ENCODE peak calls at places on chromosomes 11 and 22, in seven cellular contexts. I is endothelial cell of umbilical vein, V is ovary, Y is Peyer's patch, G is osteoblast, N is IMR-90, L is tibial artery. P is an unnamed sample.
A peak's percentile ranks its signal among the peaks of the same experiment; 100 is the strongest.

GRCh38 chr22:44030702-44031082 is 6.6 kb downstream of the PARVB start:
- DNase-seq in I (no peak), Y (no peak), L (no peak), G (peak; percentile 51), V (no peak), N (no peak), P (no peak)

GRCh38 chr11:37811349-37811748 is 1213.3 kb upstream of the RAG2 start:
- DNase-seq in N (no peak), G (peak; percentile 0), L (no peak), I (no peak), V (no peak), Y (no peak), P (no peak)

GRCh38 chr11:2930705-2931415 is 1.6 kb upstream of the PHLDA2 start:
- DNase-seq in G (peak; percentile 92), N (peak; percentile 23), I (peak; percentile 68), L (peak; percentile 57), V (peak; percentile 55), Y (peak; percentile 93), P (peak; percentile 24)

GRCh38 chr11:62337682-62338181 is 484 bp downstream of the ASRGL1 start:
- DNase-seq in I (peak; percentile 45), G (no peak), Y (peak; percentile 49), L (no peak), N (no peak), V (peak; percentile 26), P (no peak)

GRCh38 chr11:95128602-95129001 is 39.0 kb downstream of the ENDOD1 start:
- DNase-seq in I (no peak), Y (no peak), N (no peak), L (no peak), V (no peak), G (no peak), P (no peak)

GRCh38 chr11:115042002-115042401 is 363.7 kb downstream of the NXPE2 start:
- DNase-seq in I (no peak), V (no peak), G (no peak), Y (no peak), L (no peak), N (no peak), P (no peak)

GRCh38 chr11:70130636-70131035 is 52.5 kb downstream of the ANO1 start:
- DNase-seq in L (no peak), I (no peak), N (no peak), Y (no peak), V (no peak), G (peak; percentile 46), P (no peak)

GRCh38 chr11:9285850-9286587 is 20.9 kb upstream of the DENND5A start:
- DNase-seq in N (no peak), V (no peak), I (no peak), G (no peak), L (no peak), Y (peak; percentile 6), P (no peak)

GRCh38 chr11:130522284-130522961 is 74.0 kb downstream of the ADAMTS15 start:
- DNase-seq in Y (peak; percentile 93), V (peak; percentile 92), I (peak; percentile 83), L (peak; percentile 96), N (peak; percentile 97), G (peak; percentile 97), P (peak; percentile 93)

GRCh38 chr11:126162286-126163030 is 49.0 kb downstream of the RPUSD4 start:
- DNase-seq in V (no peak), G (no peak), Y (no peak), N (peak; percentile 25), L (no peak), I (no peak), P (no peak)

GRCh38 chr11:65879622-65880021 is at the start of gene CTSW:
- DNase-seq in Y (no peak), V (no peak), G (peak; percentile 42), N (no peak), I (no peak), L (no peak), P (no peak)

GRCh38 chr11:74037309-74037708 is 28.4 kb upstream of the UCP3 start:
- DNase-seq in V (no peak), I (no peak), L (no peak), N (peak; percentile 49), G (no peak), Y (no peak), P (no peak)

GRCh38 chr11:25953015-25953414 is 378.9 kb upstream of the ANO3 start:
- DNase-seq in L (no peak), Y (no peak), V (no peak), I (no peak), G (no peak), N (no peak), P (no peak)

GRCh38 chr11:61071880-61072279 is 30.4 kb upstream of the CD5 start:
- DNase-seq in V (peak; percentile 48), N (no peak), G (no peak), Y (no peak), I (no peak), L (no peak), P (no peak)

GRCh38 chr22:30221121-30221992 is 25.2 kb downstream of the LIF start:
- DNase-seq in Y (peak; percentile 80), V (no peak), N (no peak), I (no peak), G (no peak), L (no peak), P (no peak)

GRCh38 chr22:29431986-29432385 is 6.4 kb upstream of the RFPL1 start:
- DNase-seq in V (no peak), Y (no peak), N (no peak), L (no peak), G (no peak), I (no peak), P (no peak)

GRCh38 chr11:2934057-2934550 is 4.9 kb upstream of the PHLDA2 start:
- DNase-seq in L (no peak), V (peak; percentile 4), I (no peak), G (peak; percentile 65), N (no peak), Y (no peak), P (no peak)

GRCh38 chr11:119728226-119728626 is 774 bp downstream of the NECTIN1 start:
- DNase-seq in V (peak; percentile 37), N (no peak), G (peak; percentile 94), I (peak; percentile 14), Y (no peak), L (no peak), P (no peak)

GRCh38 chr11:62400760-62401159 is 18.1 kb upstream of the SCGB1A1 start:
- DNase-seq in V (peak; percentile 87), G (peak; percentile 98), Y (peak; percentile 66), I (no peak), L (peak; percentile 75), N (peak; percentile 74), P (peak; percentile 29)

GRCh38 chr11:102421262-102421661 is 31.3 kb downstream of the TMEM123 start:
- DNase-seq in G (no peak), I (no peak), N (no peak), Y (no peak), L (no peak), V (no peak), P (no peak)

GRCh38 chr11:18939314-18939713 is at the start of gene MRGPRX1:
- DNase-seq in I (no peak), L (no peak), N (no peak), G (no peak), Y (no peak), V (no peak), P (no peak)

GRCh38 chr11:121829159-121829643 is 286.8 kb downstream of the BLID start:
- DNase-seq in N (peak; percentile 100), Y (no peak), G (peak; percentile 93), V (no peak), I (peak; percentile 87), L (peak; percentile 41), P (peak; percentile 99)

GRCh38 chr11:10567466-10567865 is 999 bp downstream of the LYVE1 start:
- DNase-seq in I (no peak), V (no peak), N (no peak), G (no peak), L (no peak), Y (no peak), P (no peak)

GRCh38 chr11:118610773-118611432 is 3.5 kb downstream of the PHLDB1 start:
- DNase-seq in V (peak; percentile 86), N (peak; percentile 66), I (peak; percentile 78), Y (peak; percentile 95), L (peak; percentile 83), G (peak; percentile 85), P (peak; percentile 61)

GRCh38 chr11:72333657-72334056 is 89.7 kb upstream of the PHOX2A start:
- DNase-seq in N (no peak), Y (peak; percentile 59), I (no peak), G (no peak), V (no peak), L (no peak), P (no peak)

GRCh38 chr11:128948583-128948982 is 5.9 kb upstream of the TP53AIP1 start:
- DNase-seq in V (no peak), I (peak; percentile 13), G (no peak), N (no peak), Y (no peak), L (no peak), P (no peak)
- TF ChIP-seq CTCF in V (no peak), I (peak; percentile 30), G (no peak), N (peak; percentile 10), Y (no peak), L (no peak), P (peak; percentile 42)

GRCh38 chr11:111838054-111838453 is 33.3 kb downstream of the ALG9 start:
- DNase-seq in L (no peak), Y (no peak), G (no peak), V (no peak), N (no peak), I (no peak), P (no peak)

GRCh38 chr11:111841370-111842053 is 29.9 kb downstream of the ALG9 start:
- DNase-seq in N (peak; percentile 88), V (peak; percentile 88), G (no peak), L (peak; percentile 91), I (peak; percentile 86), Y (peak; percentile 97), P (peak; percentile 95)

GRCh38 chr11:111836766-111837165 is 34.6 kb downstream of the ALG9 start:
- DNase-seq in V (no peak), G (no peak), L (no peak), I (no peak), N (peak; percentile 52), Y (no peak), P (no peak)

GRCh38 chr11:111837366-111837891 is 34.0 kb downstream of the ALG9 start:
- DNase-seq in N (no peak), I (no peak), V (no peak), L (no peak), G (no peak), Y (no peak), P (no peak)

GRCh38 chr11:111840143-111840542 is 31.2 kb downstream of the ALG9 start:
- DNase-seq in L (no peak), N (no peak), I (no peak), Y (no peak), G (no peak), V (no peak), P (peak; percentile 24)
- H3K36me3 ChIP-seq in L (peaks cover 43% of the 10 kb centered on the region), N (peaks cover 8% of the 10 kb centered on the region), I (peaks cover 8% of the 10 kb centered on the region), Y (no peaks in the 10 kb centered on the region), G (peaks cover 8% of the 10 kb centered on the region), V (no peaks in the 10 kb centered on the region), P (peaks cover 3% of the 10 kb centered on the region)

DNA sequence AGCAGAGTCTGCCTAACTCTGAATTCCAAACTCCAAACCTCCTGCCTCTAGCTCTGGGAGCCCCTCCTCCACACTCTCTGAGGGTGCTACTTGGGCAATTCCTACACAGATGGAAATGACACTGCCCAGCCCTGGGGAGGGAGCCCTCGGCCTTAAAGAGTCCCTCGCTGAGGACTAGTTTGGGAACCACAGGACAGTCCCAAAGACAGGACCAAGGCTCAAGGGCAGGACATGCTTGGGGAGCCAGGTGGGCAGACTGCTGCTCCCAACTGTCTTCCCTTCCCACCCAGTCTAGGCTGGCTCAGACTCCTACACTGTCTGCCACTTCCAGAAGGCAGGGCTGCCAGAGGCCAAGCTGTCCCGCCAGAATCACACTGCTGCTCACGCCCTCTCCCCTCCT is 9.9 kb downstream of the ARRB1 start:
- DNase-seq in G (peak; percentile 29), I (no peak), V (peak; percentile 36), L (peak; percentile 45), Y (no peak), N (no peak), P (no peak)
- H3K27ac ChIP-seq in G (no peak overlapping the region), I (no peak overlapping the region), V (peak overlapping the region; percentile 72), L (no peak overlapping the region), Y (peak overlapping the region; percentile 94), N (no peak overlapping the region), P (no peak overlapping the region)

GRCh38 chr22:36977401-36977861 is 41.8 kb downstream of the TST start:
- DNase-seq in L (peak; percentile 45), Y (peak; percentile 93), V (peak; percentile 50), I (peak; percentile 19), G (peak; percentile 86), N (peak; percentile 9), P (peak; percentile 26)
- TF ChIP-seq CTCF in L (no peak), Y (peak; percentile 53), V (no peak), I (peak; percentile 54), G (peak; percentile 44), N (peak; percentile 36), P (peak; percentile 68)